ENCODE peak calls at places on chromosomes 12 and 14, in eight cellular contexts. One of them, this sample, is unnamed.

GRCh38 chr12:127773520-127773919 is 493.4 kb upstream of the TMEM132C start:
- DNase-seq in choroid plexus epithelial cell: no peak
- DNase-seq in HepG2: peak
- DNase-seq in NCI-H1694 treated with DMSO at 0.1 percent for 48 hours: no peak
- DNase-seq in H9: peak
- DNase-seq in RPMI7951: no peak
- DNase-seq in endothelial cell of umbilical vein: no peak
- DNase-seq in GM13977: no peak
- DNase-seq in this sample: peak

GRCh38 chr14:52596320-52596719 is 43.7 kb downstream of the GPR137C start:
- DNase-seq in choroid plexus epithelial cell: no peak
- DNase-seq in HepG2: peak
- DNase-seq in NCI-H1694 treated with DMSO at 0.1 percent for 48 hours: no peak
- DNase-seq in H9: peak
- DNase-seq in RPMI7951: no peak
- DNase-seq in endothelial cell of umbilical vein: no peak
- DNase-seq in GM13977: no peak
- DNase-seq in this sample: no peak

GRCh38 chr14:98947911-98948595 is 323.9 kb downstream of the BCL11B start:
- DNase-seq in choroid plexus epithelial cell: no peak
- DNase-seq in HepG2: no peak
- DNase-seq in NCI-H1694 treated with DMSO at 0.1 percent for 48 hours: no peak
- DNase-seq in H9: no peak
- DNase-seq in RPMI7951: no peak
- DNase-seq in endothelial cell of umbilical vein: no peak
- DNase-seq in GM13977: no peak
- DNase-seq in this sample: no peak

GRCh38 chr14:77641534-77642341 is 25.3 kb upstream of the SPTLC2 start:
- DNase-seq in choroid plexus epithelial cell: peak
- DNase-seq in HepG2: no peak
- DNase-seq in NCI-H1694 treated with DMSO at 0.1 percent for 48 hours: no peak
- DNase-seq in H9: no peak
- DNase-seq in RPMI7951: peak
- DNase-seq in endothelial cell of umbilical vein: peak
- DNase-seq in GM13977: peak
- DNase-seq in this sample: no peak

GRCh38 chr14:76755610-76756390 is 5.5 kb upstream of the VASH1 start:
- DNase-seq in choroid plexus epithelial cell: no peak
- DNase-seq in HepG2: no peak
- DNase-seq in NCI-H1694 treated with DMSO at 0.1 percent for 48 hours: peak
- DNase-seq in H9: no peak
- DNase-seq in RPMI7951: no peak
- DNase-seq in endothelial cell of umbilical vein: no peak
- DNase-seq in GM13977: no peak
- DNase-seq in this sample: no peak

GRCh38 chr12:124130717-124131670 is 158.0 kb downstream of the ZNF664 start:
- DNase-seq in choroid plexus epithelial cell: no peak
- DNase-seq in HepG2: peak
- DNase-seq in NCI-H1694 treated with DMSO at 0.1 percent for 48 hours: no peak
- DNase-seq in H9: peak
- DNase-seq in RPMI7951: no peak
- DNase-seq in endothelial cell of umbilical vein: no peak
- DNase-seq in GM13977: peak
- DNase-seq in this sample: no peak

GRCh38 chr12:56521209-56521589 is 421 bp upstream of the RBMS2 start:
- DNase-seq in choroid plexus epithelial cell: no peak
- DNase-seq in HepG2: no peak
- DNase-seq in NCI-H1694 treated with DMSO at 0.1 percent for 48 hours: no peak
- DNase-seq in H9: no peak
- DNase-seq in RPMI7951: no peak
- DNase-seq in endothelial cell of umbilical vein: no peak
- DNase-seq in GM13977: no peak
- DNase-seq in this sample: no peak

GRCh38 chr14:101977311-101978071 is 13.1 kb downstream of the DYNC1H1 start:
- DNase-seq in choroid plexus epithelial cell: peak
- DNase-seq in HepG2: no peak
- DNase-seq in NCI-H1694 treated with DMSO at 0.1 percent for 48 hours: no peak
- DNase-seq in H9: no peak
- DNase-seq in RPMI7951: no peak
- DNase-seq in endothelial cell of umbilical vein: no peak
- DNase-seq in GM13977: no peak
- DNase-seq in this sample: no peak

GRCh38 chr12:108454539-108455139 is 60.4 kb upstream of the FICD start:
- DNase-seq in choroid plexus epithelial cell: no peak
- DNase-seq in HepG2: no peak
- DNase-seq in NCI-H1694 treated with DMSO at 0.1 percent for 48 hours: no peak
- DNase-seq in H9: no peak
- DNase-seq in RPMI7951: no peak
- DNase-seq in endothelial cell of umbilical vein: no peak
- DNase-seq in GM13977: no peak
- DNase-seq in this sample: no peak

GRCh38 chr14:61103541-61104339 is 122.7 kb downstream of the SLC38A6 start:
- DNase-seq in choroid plexus epithelial cell: peak
- DNase-seq in HepG2: peak
- DNase-seq in NCI-H1694 treated with DMSO at 0.1 percent for 48 hours: no peak
- DNase-seq in H9: peak
- DNase-seq in RPMI7951: peak
- DNase-seq in endothelial cell of umbilical vein: peak
- DNase-seq in GM13977: peak
- DNase-seq in this sample: no peak

This sample was measured in DMS 273 treated with DMSO at 0.1 percent for 48 hours.